ENCODE peak calls at places on chromosomes 13 and 19, in four cellular contexts. V, E, T and B are unnamed samples.
A peak's percentile ranks its signal among the peaks of the same experiment; 100 is the strongest.

GRCh38 chr13:35283856-35284255 is 192.6 kb downstream of the MAB21L1 start:
- DNase-seq in T (no peak), E (no peak), V (no peak), B (peak; percentile 18)

GRCh38 chr13:106373304-106373988 is 162.0 kb downstream of the EFNB2 start:
- DNase-seq in E (no peak), V (no peak), T (no peak), B (peak; percentile 47)

GRCh38 chr19:42695811-42696503 is 44.3 kb downstream of the PSG3 start:
- DNase-seq in E (no peak), V (no peak), T (no peak), B (no peak)

GRCh38 chr19:13016245-13016627 is 21.0 kb downstream of the NFIX start:
- DNase-seq in E (no peak), V (no peak), T (no peak), B (no peak)

GRCh38 chr13:30572859-30573275 is 44.9 kb upstream of the USPL1 start:
- DNase-seq in E (no peak), T (no peak), V (peak; percentile 57), B (peak; percentile 76)

GRCh38 chr13:94640676-94641075 is 39.0 kb downstream of the GPR180 start:
- DNase-seq in E (no peak), T (no peak), V (peak; percentile 34), B (peak; percentile 29)

GRCh38 chr19:47417107-47417745 is 2.1 kb downstream of the MEIS3 start:
- DNase-seq in E (peak; percentile 69), T (no peak), V (no peak), B (no peak)

GRCh38 chr13:30464496-30465351 is 1.0 kb downstream of the HMGB1 start:
- DNase-seq in E (peak; percentile 56), T (peak; percentile 72), V (peak; percentile 70), B (peak; percentile 84)

GRCh38 chr19:8204961-8205360 is 4.2 kb upstream of the CERS4 start:
- DNase-seq in T (no peak), E (no peak), V (no peak), B (no peak)

GRCh38 chr13:23445794-23446193 is 12.3 kb upstream of the SACS start:
- DNase-seq in V (no peak), E (peak; percentile 38), T (no peak), B (no peak)

GRCh38 chr13:94914829-94915228 is 202.5 kb upstream of the SOX21 start:
- DNase-seq in V (no peak), T (no peak), E (no peak), B (no peak)

GRCh38 chr19:18014197-18014596 is 6.2 kb downstream of the ARRDC2 start:
- DNase-seq in E (no peak), T (no peak), V (no peak), B (no peak)

GRCh38 chr13:51252954-51253531 is 30.8 kb downstream of the FAM124A start:
- DNase-seq in V (no peak), T (no peak), E (no peak), B (no peak)

GRCh38 chr13:31328549-31329229 is 128.9 kb downstream of the B3GLCT start:
- DNase-seq in E (no peak), V (peak; percentile 14), T (no peak), B (no peak)

GRCh38 chr13:71786815-71787214 is 80.2 kb downstream of the DACH1 start:
- DNase-seq in T (peak; percentile 35), E (no peak), V (no peak), B (no peak)

GRCh38 chr13:112245959-112246358 is 130.2 kb upstream of the SPACA7 start:
- DNase-seq in T (no peak), E (peak; percentile 24), V (no peak), B (no peak)

GRCh38 chr13:48494874-48495273 is 38.0 kb downstream of the RCBTB2 start:
- DNase-seq in V (no peak), T (no peak), E (no peak), B (no peak)

GRCh38 chr19:34308381-34309367 is 54.3 kb downstream of the GARRE1 start:
- DNase-seq in T (no peak), E (no peak), V (no peak), B (no peak)

GRCh38 chr19:7242601-7243258 is 51.5 kb downstream of the INSR start:
- DNase-seq in T (no peak), E (no peak), V (peak; percentile 64), B (peak; percentile 45)

GRCh38 chr19:28472843-28473242 is 740.1 kb downstream of the UQCRFS1 start:
- DNase-seq in V (no peak), T (no peak), E (no peak), B (no peak)

GRCh38 chr19:30165228-30165813 is 206.9 kb upstream of the ZNF536 start:
- DNase-seq in E (peak; percentile 28), T (no peak), V (no peak), B (no peak)

GRCh38 chr13:105665284-105665683 is 870.2 kb downstream of the EFNB2 start:
- DNase-seq in V (peak; percentile 54), T (no peak), E (no peak), B (peak; percentile 58)

GRCh38 chr13:26707122-26708006 is 53.2 kb downstream of the GPR12 start:
- DNase-seq in V (peak; percentile 58), T (peak; percentile 48), E (no peak), B (peak; percentile 56)

GRCh38 chr13:35720690-35721554 is 244.4 kb upstream of the MAB21L1 start:
- DNase-seq in T (peak; percentile 74), V (peak; percentile 46), E (peak; percentile 93), B (peak; percentile 57)

GRCh38 chr19:3855321-3855720 is 13.5 kb downstream of the ZFR2 start:
- DNase-seq in E (no peak), V (no peak), T (no peak), B (no peak)

GRCh38 chr13:112102243-112102642 is 35.3 kb downstream of the SOX1 start:
- DNase-seq in E (peak; percentile 43), T (no peak), V (no peak), B (no peak)

GRCh38 chr13:95676100-95676774 is 702 bp upstream of the DNAJC3 start:
- DNase-seq in T (no peak), V (peak; percentile 39), E (no peak), B (peak; percentile 72)

GRCh38 chr19:32397736-32398135 is 7.8 kb upstream of the DPY19L3 start:
- DNase-seq in T (no peak), V (peak; percentile 88), E (no peak), B (peak; percentile 62)

GRCh38 chr19:4069331-4069959 is 2.7 kb upstream of the ZBTB7A start:
- DNase-seq in T (no peak), E (no peak), V (no peak), B (no peak)

GRCh38 chr19:54424201-54424600 is 8.9 kb downstream of the TTYH1 start:
- DNase-seq in T (no peak), E (no peak), V (no peak), B (no peak)

GRCh38 chr13:25727250-25727649 is 324.6 kb downstream of the SHISA2 start:
- DNase-seq in V (no peak), T (no peak), E (no peak), B (no peak)

GRCh38 chr13:59425211-59425721 is 738.5 kb downstream of the DIAPH3 start:
- DNase-seq in T (no peak), E (no peak), V (peak; percentile 84), B (peak; percentile 15)

GRCh38 chr19:29245221-29245620 is 32.3 kb upstream of the UQCRFS1 start:
- DNase-seq in T (no peak), E (no peak), V (no peak), B (no peak)

GRCh38 chr19:35249848-35250711 is 1.3 kb downstream of the LSR start:
- DNase-seq in V (no peak), E (peak; percentile 39), T (no peak), B (no peak)

GRCh38 chr13:30431269-30431950 is 9.1 kb downstream of the UBE2L5 start:
- DNase-seq in E (no peak), V (peak; percentile 8), T (no peak), B (no peak)

GRCh38 chr13:35349673-35350278 is 126.7 kb downstream of the MAB21L1 start:
- DNase-seq in E (no peak), V (no peak), T (no peak), B (no peak)

GRCh38 chr13:42246541-42246940 is 25.4 kb upstream of the AKAP11 start:
- DNase-seq in V (no peak), E (no peak), T (no peak), B (no peak)

GRCh38 chr13:94371855-94372254 is 107.6 kb downstream of the DCT start:
- DNase-seq in E (no peak), T (no peak), V (no peak), B (no peak)

DNA sequence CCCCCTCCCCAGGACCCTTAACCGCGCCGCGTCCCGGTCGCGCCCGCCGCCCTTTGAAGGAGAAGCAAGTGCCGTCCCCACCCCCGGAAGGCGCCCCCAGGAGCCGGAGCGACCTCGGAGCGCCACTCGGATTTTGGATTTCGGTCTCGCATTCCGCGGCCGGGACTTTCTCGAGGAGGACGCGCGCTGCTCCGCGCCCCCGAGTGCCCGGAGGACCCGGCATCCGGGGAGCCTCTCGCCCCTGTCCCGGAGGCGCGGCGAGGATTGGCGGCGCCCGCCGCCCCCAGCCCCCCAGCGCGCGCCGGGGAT is 1.6 kb downstream of the MIDN start:
- DNase-seq in T (no peak), V (no peak), E (no peak), B (no peak)
- H4K91ac ChIP-seq in T (no peak overlapping the region), V (no peak overlapping the region), E (no peak overlapping the region), B (peak overlapping the region; percentile 64)

DNA sequence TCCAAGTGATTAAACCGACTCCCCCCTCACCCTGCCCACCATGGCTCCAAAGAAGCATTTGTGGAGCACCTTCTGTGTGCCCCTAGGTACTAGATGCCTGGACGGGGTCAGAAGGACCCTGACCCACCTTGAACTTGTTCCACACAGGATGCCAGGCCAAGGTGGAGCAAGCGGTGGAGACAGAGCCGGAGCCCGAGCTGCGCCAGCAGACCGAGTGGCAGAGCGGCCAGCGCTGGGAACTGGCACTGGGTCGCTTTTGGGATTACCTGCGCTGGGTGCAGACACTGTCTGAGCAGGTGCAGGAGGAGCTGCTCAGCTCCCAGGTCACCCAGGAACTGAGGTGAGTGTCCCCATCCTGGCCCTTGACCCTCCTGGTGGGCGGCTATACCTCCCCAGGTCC is 2.0 kb downstream of the APOE start:
- DNase-seq in T (no peak), E (no peak), V (no peak), B (no peak)
- H3K4me3 ChIP-seq in T (no peak overlapping the region), E (no peak overlapping the region), V (no peak overlapping the region), B (no peak overlapping the region)

GRCh38 chr19:6057651-6058365 is 52.5 kb downstream of the RFX2 start:
- DNase-seq in T (no peak), E (no peak), V (no peak), B (no peak)
- H2BK15ac ChIP-seq in T (no peak overlapping the region), E (no peak overlapping the region), V (peak overlapping the region; percentile 57), B (peak overlapping the region; percentile 44)

GRCh38 chr13:113532156-113532806 is 41.8 kb upstream of the DCUN1D2 start:
- DNase-seq in V (peak; percentile 31), E (peak; percentile 58), T (peak; percentile 63), B (no peak)
- H4K91ac ChIP-seq in V (no peak overlapping the region), E (peak overlapping the region; percentile 1), T (no peak overlapping the region), B (no peak overlapping the region)

GRCh38 chr19:542173-542866 is 1.5 kb upstream of the GZMM start:
- DNase-seq in V (no peak), E (no peak), T (no peak), B (no peak)
- H3K4me3 ChIP-seq in V (no peak overlapping the region), E (no peak overlapping the region), T (no peak overlapping the region), B (no peak overlapping the region)

GRCh38 chr13:97122381-97122996 is 99.6 kb upstream of the MBNL2 start:
- DNase-seq in T (no peak), E (no peak), V (peak; percentile 73), B (peak; percentile 63)
- H2BK15ac ChIP-seq in T (no peak overlapping the region), E (no peak overlapping the region), V (peak overlapping the region; percentile 60), B (no peak overlapping the region)